ENCODE peak calls at places on chromosomes 5 and 9, in seven cellular contexts. Y, O, I, T, L, W and V are unnamed samples.

GRCh38 chr5:144187699-144188294 is 17.1 kb downstream of the KCTD16 start:
- DNase-seq in W (peak; percentile 93), T (peak; percentile 97), Y (peak; percentile 97), O (no peak), L (no peak), I (peak; percentile 96), V (peak; percentile 48)

GRCh38 chr5:1815071-1815786 is 14.0 kb downstream of the NDUFS6 start:
- DNase-seq in L (no peak), T (no peak), W (no peak), Y (no peak), I (no peak), O (no peak), V (no peak)

GRCh38 chr5:123099514-123100151 is 10.6 kb downstream of the PRDM6 start:
- DNase-seq in T (peak; percentile 39), Y (no peak), I (no peak), W (no peak), L (no peak), O (peak; percentile 68), V (no peak)

GRCh38 chr9:130570200-130570599 is 9.2 kb upstream of the FUBP3 start:
- DNase-seq in W (no peak), L (no peak), O (no peak), I (no peak), Y (peak; percentile 44), T (peak; percentile 45), V (no peak)

GRCh38 chr5:144309265-144309664 is 138.6 kb downstream of the KCTD16 start:
- DNase-seq in I (no peak), W (no peak), L (no peak), T (peak; percentile 23), Y (peak; percentile 34), O (peak; percentile 35), V (no peak)

GRCh38 chr5:116557669-116558271 is 16.9 kb downstream of the SEMA6A start:
- DNase-seq in W (no peak), L (no peak), O (peak; percentile 44), I (no peak), Y (peak; percentile 38), T (peak; percentile 47), V (no peak)

GRCh38 chr5:173802670-173803165 is 85.4 kb upstream of the CPEB4 start:
- DNase-seq in Y (peak; percentile 85), W (no peak), L (no peak), O (no peak), T (peak; percentile 45), I (no peak), V (peak; percentile 67)

GRCh38 chr9:1738511-1739100 is 276.5 kb upstream of the SMARCA2 start:
- DNase-seq in W (no peak), L (no peak), I (no peak), O (no peak), Y (no peak), T (no peak), V (no peak)

GRCh38 chr5:936149-937144 is 43.8 kb downstream of the TRIP13 start:
- DNase-seq in T (no peak), L (peak; percentile 26), W (no peak), Y (no peak), I (no peak), O (no peak), V (no peak)

DNA sequence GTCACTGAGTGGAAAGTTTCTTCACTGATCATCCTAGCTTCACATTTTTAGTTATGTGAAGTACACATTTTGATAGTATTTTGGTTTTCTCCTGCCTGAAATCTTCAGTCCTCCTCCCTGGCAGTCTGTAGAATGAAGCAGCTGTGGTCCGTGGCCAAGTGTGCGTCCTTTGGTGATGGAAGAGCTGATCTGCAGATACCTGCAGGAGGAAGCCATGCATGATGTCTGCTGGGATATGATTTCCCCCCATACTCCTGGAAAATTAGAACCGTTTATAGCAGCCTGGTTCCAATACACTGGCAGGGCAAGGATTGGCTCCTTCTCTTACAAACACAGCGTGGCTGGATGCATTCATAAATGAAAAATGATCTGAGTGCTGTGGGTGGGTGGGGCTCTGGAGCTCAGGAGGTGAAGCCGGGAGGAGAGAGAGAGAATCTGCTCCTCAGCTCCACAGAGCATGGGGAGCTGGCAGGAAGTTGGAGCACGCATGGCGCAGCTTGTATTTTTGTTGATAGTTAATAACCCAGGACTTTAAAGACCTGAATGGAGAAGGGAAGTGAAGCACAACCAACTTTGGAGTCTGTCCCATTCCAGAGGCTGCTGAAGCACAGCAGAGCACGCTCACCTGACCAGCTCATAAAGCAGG is 238.3 kb downstream of the GOLPH3 start:
- DNase-seq in I (no peak), Y (peak; percentile 11), L (no peak), O (no peak), W (no peak), T (no peak), V (no peak)
- H3K4me3 ChIP-seq in I (no peak overlapping the region), Y (no peak overlapping the region), L (peak overlapping the region; percentile 41), O (no peak overlapping the region), W (no peak overlapping the region), T (no peak overlapping the region), V (peak overlapping the region; percentile 1)

DNA sequence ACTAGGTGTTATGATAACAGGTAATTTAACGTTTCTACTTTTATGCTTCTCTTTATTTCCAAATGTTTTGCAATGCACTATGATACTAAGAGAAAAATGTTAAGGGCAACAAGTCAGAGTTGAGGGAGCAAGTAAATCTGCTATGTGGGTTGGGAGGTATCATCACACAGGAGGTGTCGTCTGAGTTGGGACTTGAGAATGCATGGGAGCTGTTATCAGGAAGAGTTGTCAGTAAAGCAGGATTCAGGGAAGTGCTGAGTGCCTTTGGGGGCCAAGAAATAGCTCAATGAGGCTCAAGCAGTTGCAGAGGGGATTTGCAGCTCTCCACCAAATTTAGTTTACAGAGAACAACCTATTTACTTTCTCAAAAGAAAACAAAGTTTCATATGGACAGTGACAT is 108.0 kb downstream of the PPP2R2B start:
- DNase-seq in I (no peak), Y (no peak), L (no peak), O (no peak), W (no peak), T (no peak), V (no peak)
- H3K4me3 ChIP-seq in I (no peak overlapping the region), Y (no peak overlapping the region), L (no peak overlapping the region), O (no peak overlapping the region), W (no peak overlapping the region), T (no peak overlapping the region), V (no peak overlapping the region)

DNA sequence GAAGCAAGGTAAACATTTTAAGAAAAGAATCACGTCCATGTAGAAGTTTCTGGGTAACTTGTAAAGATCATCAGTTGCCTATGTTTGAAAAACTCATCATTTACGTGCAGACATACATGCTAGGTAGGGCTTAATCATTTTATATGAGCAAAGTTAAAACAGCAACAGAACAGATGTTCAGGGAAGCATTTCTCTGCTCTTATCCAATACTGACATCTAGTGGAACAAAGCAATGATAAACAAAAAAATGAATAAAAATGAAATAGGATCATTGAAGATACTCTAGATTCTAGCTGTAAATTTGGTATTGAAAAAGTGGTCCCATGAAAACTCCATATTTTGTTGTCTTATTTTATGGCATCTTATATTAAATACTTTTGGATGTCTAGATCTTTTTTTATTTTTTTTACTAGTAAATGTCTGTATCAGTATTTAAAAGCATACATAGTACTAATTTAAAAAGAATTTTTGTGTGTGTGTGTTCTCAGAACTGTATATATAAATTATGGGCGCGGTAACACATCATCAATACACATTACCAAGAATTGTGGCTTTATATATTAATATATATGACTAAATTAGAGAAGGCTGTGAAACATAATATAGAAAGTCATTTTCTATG is 1050.2 kb downstream of the CDH12 start:
- DNase-seq in W (no peak), L (no peak), Y (peak; percentile 64), I (no peak), O (no peak), T (peak; percentile 38), V (no peak)
- H3K4me3 ChIP-seq in W (no peak overlapping the region), L (no peak overlapping the region), Y (no peak overlapping the region), I (no peak overlapping the region), O (no peak overlapping the region), T (no peak overlapping the region), V (no peak overlapping the region)

DNA sequence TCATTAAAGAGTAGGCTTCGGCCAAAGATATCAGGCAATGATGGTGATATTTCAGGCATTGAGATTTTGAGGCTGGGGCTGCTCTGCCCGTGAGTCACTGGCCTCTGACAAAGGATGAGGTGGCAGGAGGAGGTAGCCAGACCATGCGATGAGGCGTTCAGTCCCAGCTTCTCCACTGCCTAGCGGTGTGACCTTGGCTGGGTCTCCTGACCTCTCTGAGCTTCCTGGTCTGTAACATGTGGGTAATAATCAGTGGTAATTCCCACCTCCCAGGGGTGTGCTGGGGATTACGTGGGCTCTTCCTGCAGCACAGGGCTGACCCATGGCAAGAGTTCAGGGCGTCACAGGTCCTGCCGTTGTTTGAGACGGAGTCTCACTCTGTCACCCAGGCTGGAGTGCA is 73.2 kb upstream of the RAPGEF1 start:
- DNase-seq in Y (peak; percentile 10), L (no peak), I (no peak), T (no peak), O (no peak), W (no peak), V (no peak)
- H3K4me3 ChIP-seq in Y (no peak overlapping the region), L (no peak overlapping the region), I (no peak overlapping the region), T (no peak overlapping the region), O (no peak overlapping the region), W (no peak overlapping the region), V (no peak overlapping the region)

GRCh38 chr5:171421331-171422262 is 2.1 kb downstream of the FGF18 start:
- DNase-seq in I (no peak), Y (no peak), O (no peak), T (no peak), L (no peak), W (no peak), V (no peak)
- H3K4me3 ChIP-seq in I (no peak overlapping the region), Y (no peak overlapping the region), O (no peak overlapping the region), T (no peak overlapping the region), L (peak overlapping the region; percentile 57), W (no peak overlapping the region), V (no peak overlapping the region)

GRCh38 chr9:89194381-89195114 is 15.9 kb upstream of the SHC3 start:
- DNase-seq in W (no peak), Y (no peak), O (no peak), L (no peak), T (no peak), I (no peak), V (no peak)
- H3K4me3 ChIP-seq in W (no peak overlapping the region), Y (no peak overlapping the region), O (no peak overlapping the region), L (no peak overlapping the region), T (no peak overlapping the region), I (no peak overlapping the region), V (no peak overlapping the region)

DNA sequence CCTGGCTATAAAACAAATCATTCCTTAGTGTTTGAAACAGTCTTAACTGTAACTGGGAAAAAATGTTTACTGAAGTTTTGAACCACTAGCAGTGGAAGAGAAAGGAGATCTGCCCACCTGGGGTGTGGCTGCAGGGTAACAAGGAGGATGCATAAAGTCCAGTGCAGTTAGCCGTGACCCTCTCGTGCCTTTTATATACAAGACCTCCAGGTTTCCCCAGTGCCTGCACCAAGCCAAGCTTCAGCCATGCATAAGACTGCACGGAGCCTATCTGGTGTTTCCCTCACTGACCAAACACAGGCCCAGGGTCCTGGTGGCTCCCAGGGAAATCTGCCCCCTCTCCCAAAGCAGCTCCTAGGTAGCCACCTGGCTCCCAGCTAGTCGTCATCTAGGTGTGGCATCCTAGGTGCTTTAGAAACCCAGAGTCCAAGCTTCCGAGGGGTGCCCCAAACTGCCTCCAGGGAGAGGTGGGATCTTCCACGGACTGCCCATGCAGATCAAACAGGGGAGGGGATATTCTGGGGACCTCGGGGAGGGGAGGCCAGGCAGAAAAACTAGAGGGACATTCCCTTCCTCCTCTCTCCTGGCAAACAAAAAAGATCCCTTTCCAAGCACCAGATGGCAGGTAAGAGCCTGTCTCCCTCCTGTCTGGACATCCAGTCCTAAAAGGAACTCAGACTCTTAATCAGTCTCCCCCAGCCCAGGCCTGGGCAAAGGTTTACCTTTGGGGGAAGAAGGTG is 2.7 kb downstream of the SHB start:
- DNase-seq in W (no peak), I (no peak), O (no peak), T (no peak), Y (no peak), L (no peak), V (no peak)
- H3K4me3 ChIP-seq in W (peak overlapping the region; percentile 88), I (peak overlapping the region; percentile 85), O (peak overlapping the region; percentile 83), T (peak overlapping the region; percentile 98), Y (peak overlapping the region; percentile 90), L (peak overlapping the region; percentile 87), V (peak overlapping the region; percentile 95)